ENCODE peak calls at places on chromosomes 2 and 18, in five cellular contexts. F, Q, S, R and O are unnamed samples.

GRCh38 chr2:121791801-121792221 is 36.4 kb downstream of the TSN start:
- DNase-seq in F (no peak), Q (no peak), S (no peak), R (no peak), O (no peak)

GRCh38 chr2:217617496-217618085 is 385.2 kb downstream of the TNS1 start:
- DNase-seq in F (no peak), Q (no peak), S (no peak), R (no peak), O (no peak)

GRCh38 chr2:191719261-191719660 is 41.3 kb downstream of the NABP1 start:
- DNase-seq in F (no peak), Q (no peak), S (no peak), R (no peak), O (no peak)

GRCh38 chr18:295756-296155 is 27.9 kb upstream of the THOC1 start:
- DNase-seq in F (no peak), Q (no peak), S (no peak), R (no peak), O (no peak)

GRCh38 chr2:163601377-163601776 is 134.4 kb downstream of the FIGN start:
- DNase-seq in F (no peak), Q (peak), S (no peak), R (no peak), O (no peak)

GRCh38 chr18:45850021-45850420 is 24.5 kb downstream of the SIGLEC15 start:
- DNase-seq in F (no peak), Q (peak), S (no peak), R (no peak), O (no peak)

GRCh38 chr2:241227635-241227993 is 39.1 kb downstream of the ANO7 start:
- DNase-seq in F (no peak), Q (no peak), S (no peak), R (no peak), O (no peak)

GRCh38 chr2:224556381-224556780 is 28.8 kb downstream of the CUL3 start:
- DNase-seq in F (no peak), Q (no peak), S (no peak), R (no peak), O (no peak)

GRCh38 chr2:23387221-23387550 is 2.2 kb downstream of the KLHL29 start:
- DNase-seq in F (no peak), Q (no peak), S (no peak), R (no peak), O (peak)

GRCh38 chr2:24873619-24874018 is 46.4 kb downstream of the ADCY3 start:
- DNase-seq in F (no peak), Q (no peak), S (no peak), R (no peak), O (no peak)

GRCh38 chr2:128607981-128608506 is 289.4 kb upstream of the HS6ST1 start:
- DNase-seq in F (no peak), Q (no peak), S (peak), R (no peak), O (no peak)

GRCh38 chr2:191150451-191151314 is at the start of gene STAT4:
- DNase-seq in F (peak), Q (peak), S (no peak), R (peak), O (peak)

GRCh38 chr2:30756051-30756719 is 51.1 kb downstream of the CAPN13 start:
- DNase-seq in F (no peak), Q (no peak), S (peak), R (no peak), O (no peak)

GRCh38 chr2:17892726-17893534 is 14.5 kb downstream of the KCNS3 start:
- DNase-seq in F (no peak), Q (peak), S (no peak), R (no peak), O (no peak)

GRCh38 chr18:4134691-4135090 is 320.4 kb downstream of the DLGAP1 start:
- DNase-seq in F (no peak), Q (no peak), S (no peak), R (no peak), O (no peak)

GRCh38 chr18:41936471-41937134 is 18.4 kb upstream of the PIK3C3 start:
- DNase-seq in F (no peak), Q (no peak), S (no peak), R (no peak), O (no peak)

GRCh38 chr2:161063074-161063945 is 96.9 kb upstream of the TANK start:
- DNase-seq in F (peak), Q (peak), S (peak), R (peak), O (peak)

GRCh38 chr2:177708660-177709328 is 316.2 kb downstream of the AGPS start:
- DNase-seq in F (no peak), Q (no peak), S (no peak), R (no peak), O (no peak)

GRCh38 chr2:39712953-39713352 is 47.2 kb downstream of the TMEM178A start:
- DNase-seq in F (no peak), Q (no peak), S (no peak), R (no peak), O (no peak)